ENCODE peak calls at places on chromosome 17, in ten cellular contexts. L, I, H, F, R, A, C, W, G and X are unnamed samples.

GRCh38 chr17:13362341-13363122 is 239.2 kb downstream of the HS3ST3A1 start:
- DNase-seq in L (no peak), I (no peak), H (no peak), F (no peak), R (no peak), A (no peak), C (no peak), W (no peak), G (no peak), X (no peak)

GRCh38 chr17:73396429-73397277 is 84.9 kb upstream of the CDC42EP4 start:
- DNase-seq in L (no peak), I (no peak), H (no peak), F (no peak), R (no peak), A (no peak), C (no peak), W (no peak), G (peak), X (no peak)

GRCh38 chr17:49635121-49635520 is 42.8 kb downstream of the SPOP start:
- DNase-seq in L (no peak), I (no peak), H (no peak), F (no peak), R (no peak), A (no peak), C (no peak), W (no peak), G (no peak), X (no peak)

GRCh38 chr17:8151120-8151640 is 1.0 kb downstream of the PER1 start:
- DNase-seq in L (peak), I (peak), H (no peak), F (no peak), R (peak), A (peak), C (peak), W (peak), G (no peak), X (no peak)

GRCh38 chr17:17075037-17075755 is 32.9 kb downstream of the MPRIP start:
- DNase-seq in L (no peak), I (peak), H (no peak), F (no peak), R (peak), A (no peak), C (no peak), W (peak), G (no peak), X (no peak)

GRCh38 chr17:72370819-72371218 is 250.0 kb downstream of the SOX9 start:
- DNase-seq in L (no peak), I (no peak), H (no peak), F (no peak), R (peak), A (no peak), C (no peak), W (no peak), G (no peak), X (peak)

GRCh38 chr17:78000351-78000750 is 41.8 kb downstream of the TNRC6C start:
- DNase-seq in L (no peak), I (peak), H (no peak), F (no peak), R (no peak), A (peak), C (no peak), W (peak), G (no peak), X (no peak)

GRCh38 chr17:70510288-70510687 is 341.0 kb downstream of the KCNJ2 start:
- DNase-seq in L (no peak), I (no peak), H (no peak), F (no peak), R (no peak), A (no peak), C (no peak), W (no peak), G (no peak), X (no peak)

GRCh38 chr17:45346255-45347015 is 29.6 kb upstream of the MAP3K14 start:
- DNase-seq in L (no peak), I (no peak), H (no peak), F (no peak), R (no peak), A (no peak), C (no peak), W (no peak), G (no peak), X (no peak)

GRCh38 chr17:73352261-73352660 is 40.5 kb upstream of the CDC42EP4 start:
- DNase-seq in L (no peak), I (no peak), H (no peak), F (no peak), R (no peak), A (no peak), C (no peak), W (no peak), G (no peak), X (no peak)

GRCh38 chr17:68570531-68570930 is 30.6 kb downstream of the FAM20A start:
- DNase-seq in L (no peak), I (no peak), H (no peak), F (no peak), R (no peak), A (no peak), C (no peak), W (no peak), G (no peak), X (no peak)

GRCh38 chr17:78901806-78902205 is 1.2 kb downstream of the CEP295NL start:
- DNase-seq in L (no peak), I (no peak), H (no peak), F (no peak), R (no peak), A (no peak), C (no peak), W (no peak), G (no peak), X (no peak)

GRCh38 chr17:63537001-63537400 is 13.3 kb upstream of the DCAF7 start:
- DNase-seq in L (no peak), I (no peak), H (no peak), F (no peak), R (no peak), A (no peak), C (no peak), W (peak), G (no peak), X (no peak)

GRCh38 chr17:10063730-10064221 is 134.6 kb downstream of the GAS7 start:
- DNase-seq in L (no peak), I (no peak), H (peak), F (no peak), R (no peak), A (peak), C (no peak), W (no peak), G (no peak), X (no peak)

GRCh38 chr17:56982312-56982711 is 4.4 kb downstream of the SCPEP1 start:
- DNase-seq in L (no peak), I (no peak), H (no peak), F (no peak), R (peak), A (no peak), C (no peak), W (no peak), G (no peak), X (no peak)

GRCh38 chr17:4229627-4230026 is 34.2 kb downstream of the ANKFY1 start:
- DNase-seq in L (no peak), I (no peak), H (no peak), F (no peak), R (no peak), A (no peak), C (no peak), W (no peak), G (no peak), X (no peak)

GRCh38 chr17:34639706-34640425 is 60.5 kb downstream of the TMEM132E start:
- DNase-seq in L (no peak), I (no peak), H (no peak), F (no peak), R (no peak), A (no peak), C (no peak), W (no peak), G (no peak), X (no peak)

GRCh38 chr17:67441052-67441738 is 64.1 kb downstream of the PITPNC1 start:
- DNase-seq in L (no peak), I (peak), H (no peak), F (peak), R (no peak), A (peak), C (no peak), W (no peak), G (peak), X (peak)

GRCh38 chr17:43389022-43389947 is 9.5 kb upstream of the ARL4D start:
- DNase-seq in L (peak), I (peak), H (no peak), F (peak), R (peak), A (peak), C (peak), W (peak), G (peak), X (peak)

GRCh38 chr17:68057531-68057952 is 22.0 kb downstream of the KPNA2 start:
- DNase-seq in L (peak), I (peak), H (no peak), F (peak), R (peak), A (peak), C (no peak), W (peak), G (no peak), X (no peak)

GRCh38 chr17:82583720-82584234 is 64.2 kb downstream of the FOXK2 start:
- DNase-seq in L (no peak), I (no peak), H (no peak), F (no peak), R (no peak), A (no peak), C (no peak), W (no peak), G (no peak), X (no peak)

GRCh38 chr17:73052923-73053322 is 39.6 kb downstream of the SLC39A11 start:
- DNase-seq in L (no peak), I (no peak), H (no peak), F (no peak), R (no peak), A (no peak), C (no peak), W (no peak), G (no peak), X (no peak)

GRCh38 chr17:27569257-27569722 is 61.7 kb upstream of the LGALS9 start:
- DNase-seq in L (peak), I (peak), H (no peak), F (no peak), R (peak), A (peak), C (peak), W (peak), G (no peak), X (peak)

GRCh38 chr17:72850410-72850809 is 242.1 kb downstream of the SLC39A11 start:
- DNase-seq in L (no peak), I (no peak), H (no peak), F (no peak), R (no peak), A (no peak), C (no peak), W (no peak), G (no peak), X (peak)

GRCh38 chr17:76415786-76416185 is 31.4 kb downstream of the SPHK1 start:
- DNase-seq in L (no peak), I (no peak), H (no peak), F (no peak), R (no peak), A (no peak), C (no peak), W (no peak), G (no peak), X (no peak)

GRCh38 chr17:57672971-57673370 is 72.1 kb downstream of the CCDC182 start:
- DNase-seq in L (no peak), I (no peak), H (no peak), F (no peak), R (no peak), A (no peak), C (peak), W (no peak), G (no peak), X (no peak)

GRCh38 chr17:50947844-50948514 is 81.8 kb upstream of the TOB1 start:
- DNase-seq in L (no peak), I (peak), H (no peak), F (no peak), R (peak), A (no peak), C (no peak), W (peak), G (no peak), X (no peak)

DNA sequence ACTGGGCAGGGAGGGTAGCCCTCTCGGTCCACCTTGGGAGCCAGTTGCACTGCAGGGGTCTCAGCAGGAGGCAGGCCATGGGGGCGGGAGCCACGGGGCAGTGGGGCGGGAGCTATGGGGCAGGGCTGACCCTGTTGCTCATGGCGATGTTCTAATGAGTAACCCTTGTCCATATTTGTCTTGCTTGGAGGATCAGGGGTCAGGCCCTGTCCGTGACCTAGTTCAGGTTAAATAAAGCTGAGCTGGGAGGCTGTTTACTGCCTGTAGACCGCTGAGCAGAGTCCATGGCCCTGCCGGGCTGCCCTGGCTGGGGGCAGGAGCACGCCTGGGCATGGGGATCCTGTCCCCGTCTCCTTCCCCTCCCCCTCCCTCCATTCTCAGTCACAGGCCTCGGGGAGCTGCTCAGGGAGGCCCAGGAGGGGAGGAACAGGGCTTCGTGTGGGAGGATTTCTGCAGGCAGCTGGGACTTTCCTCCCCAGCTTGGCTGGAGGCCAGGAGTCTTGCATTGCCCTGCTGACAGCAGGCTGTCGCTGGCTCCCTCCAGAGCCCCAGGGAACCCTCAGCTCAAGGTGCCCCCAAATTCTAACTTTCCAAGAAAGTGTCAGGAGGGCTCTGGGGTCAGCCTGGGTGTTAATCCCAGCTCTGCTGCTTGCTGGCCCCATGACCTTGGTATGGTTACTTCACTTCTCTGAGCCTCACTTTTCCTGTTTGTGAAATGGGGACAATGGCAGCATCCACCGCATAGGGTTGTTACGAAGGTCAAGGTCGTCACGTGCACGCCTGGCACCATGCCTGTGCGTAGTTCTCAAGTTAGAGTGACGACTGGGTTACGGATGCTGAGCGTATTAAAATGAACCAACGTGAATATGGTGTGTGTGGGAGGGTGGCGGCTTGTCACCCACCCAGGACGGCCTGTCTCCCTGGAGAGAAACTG is 6.1 kb upstream of the SERPINF2 start:
- DNase-seq in L (no peak), I (no peak), H (no peak), F (no peak), R (peak), A (peak), C (no peak), W (peak), G (peak), X (peak)
- TF ChIP-seq MAX in L (no peak), I (no peak), H (no peak), F (no peak), R (no peak), A (no peak), C (no peak), W (no peak), G (peak), X (peak)

GRCh38 chr17:48308591-48308990 is 121.4 kb downstream of the SKAP1 start:
- DNase-seq in L (no peak), I (no peak), H (no peak), F (no peak), R (no peak), A (no peak), C (no peak), W (no peak), G (no peak), X (no peak)
- TF ChIP-seq MAX in L (no peak), I (no peak), H (no peak), F (no peak), R (no peak), A (no peak), C (no peak), W (no peak), G (no peak), X (no peak)

GRCh38 chr17:81541123-81541522 is 11.0 kb downstream of the FAAP100 start:
- DNase-seq in L (no peak), I (no peak), H (no peak), F (no peak), R (no peak), A (no peak), C (no peak), W (no peak), G (no peak), X (no peak)

GRCh38 chr17:81539961-81540675 is 11.9 kb downstream of the FSCN2 start:
- DNase-seq in L (no peak), I (no peak), H (no peak), F (no peak), R (no peak), A (no peak), C (no peak), W (no peak), G (no peak), X (no peak)

GRCh38 chr17:81538651-81539570 is 10.7 kb downstream of the FSCN2 start:
- DNase-seq in L (no peak), I (no peak), H (no peak), F (no peak), R (no peak), A (no peak), C (no peak), W (no peak), G (no peak), X (no peak)

GRCh38 chr17:81539571-81539900 is 11.4 kb downstream of the FSCN2 start:
- DNase-seq in L (no peak), I (no peak), H (no peak), F (no peak), R (no peak), A (no peak), C (no peak), W (no peak), G (no peak), X (no peak)

DNA sequence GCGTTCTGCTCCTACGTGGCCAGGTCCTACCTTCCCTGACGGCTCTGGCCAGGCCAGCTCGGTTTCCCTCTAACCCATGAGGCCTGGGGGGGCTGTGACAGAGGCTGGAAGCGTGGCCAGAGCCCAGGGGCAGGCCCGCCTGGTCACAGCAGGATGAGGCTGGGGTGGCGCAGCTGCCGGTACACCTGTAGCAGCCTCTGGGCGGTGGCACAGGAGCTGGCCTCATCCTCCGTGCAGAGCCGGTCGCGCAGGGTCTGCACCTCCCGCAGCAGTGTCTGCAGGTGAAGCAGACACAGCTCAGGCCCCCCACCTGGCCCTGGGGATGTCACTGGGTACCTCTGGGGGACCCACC is 11.5 kb downstream of the FAAP100 start:
- DNase-seq in L (no peak), I (no peak), H (no peak), F (no peak), R (no peak), A (no peak), C (no peak), W (no peak), G (no peak), X (no peak)
- TF ChIP-seq MAX in L (no peak), I (no peak), H (no peak), F (no peak), R (no peak), A (no peak), C (no peak), W (no peak), G (no peak), X (no peak)

GRCh38 chr17:32882734-32883133 is 5.8 kb upstream of the MYO1D start:
- DNase-seq in L (no peak), I (no peak), H (no peak), F (no peak), R (peak), A (no peak), C (no peak), W (no peak), G (no peak), X (no peak)
- TF ChIP-seq MAX in L (no peak), I (no peak), H (no peak), F (no peak), R (no peak), A (no peak), C (no peak), W (no peak), G (no peak), X (no peak)

GRCh38 chr17:47703671-47704070 is 9.7 kb downstream of the TBKBP1 start:
- DNase-seq in L (no peak), I (no peak), H (no peak), F (no peak), R (no peak), A (no peak), C (no peak), W (no peak), G (no peak), X (no peak)

GRCh38 chr17:47703191-47703591 is 9.2 kb downstream of the TBKBP1 start:
- DNase-seq in L (no peak), I (no peak), H (no peak), F (no peak), R (no peak), A (no peak), C (no peak), W (no peak), G (no peak), X (no peak)

GRCh38 chr17:47702391-47702995 is 8.5 kb downstream of the TBKBP1 start:
- DNase-seq in L (no peak), I (no peak), H (no peak), F (no peak), R (no peak), A (no peak), C (no peak), W (no peak), G (no peak), X (no peak)

GRCh38 chr17:47700471-47701449 is 6.8 kb downstream of the TBKBP1 start:
- DNase-seq in L (no peak), I (no peak), H (no peak), F (no peak), R (no peak), A (no peak), C (no peak), W (no peak), G (no peak), X (no peak)

GRCh38 chr17:47701603-47702002 is 7.6 kb downstream of the TBKBP1 start:
- DNase-seq in L (no peak), I (no peak), H (no peak), F (no peak), R (peak), A (no peak), C (no peak), W (peak), G (no peak), X (no peak)
- TF ChIP-seq MAX in L (no peak), I (no peak), H (no peak), F (no peak), R (no peak), A (no peak), C (no peak), W (no peak), G (no peak), X (no peak)

GRCh38 chr17:6365187-6365943 is 69.6 kb downstream of the AIPL1 start:
- DNase-seq in L (no peak), I (no peak), H (no peak), F (no peak), R (no peak), A (peak), C (peak), W (no peak), G (no peak), X (peak)
- TF ChIP-seq MAX in L (no peak), I (no peak), H (no peak), F (no peak), R (no peak), A (no peak), C (no peak), W (no peak), G (no peak), X (peak)